ENCODE peak calls at places on chromosomes 13 and 19, in ten cellular contexts. S is H9; Q is endothelial cell of umbilical vein; Z is PC-3; R is Peyer's patch; B is naive thymus-derived CD4-positive, alpha-beta T cell; L is aorta; Y is CD8-positive, alpha-beta T cell; O is colonic mucosa; W is upper lobe of right lung. M is an unnamed sample.

GRCh38 chr13:107459430-107459829 is 755.9 kb downstream of the LIG4 start:
- DNase-seq in S (no peak), Q (no peak), Z (no peak), R (no peak), B (no peak), L (no peak), Y (no peak), O (no peak), W (no peak), M (peak; percentile 81)

GRCh38 chr19:46350758-46351159 is 3.9 kb downstream of the PPP5C start:
- DNase-seq in S (no peak), Q (peak; percentile 63), Z (no peak), R (peak; percentile 50), B (no peak), L (peak; percentile 72), Y (no peak), O (no peak), W (peak; percentile 60), M (no peak)

GRCh38 chr13:31437975-31438374 is 238.2 kb downstream of the B3GLCT start:
- DNase-seq in S (no peak), Q (no peak), Z (no peak), R (no peak), B (no peak), L (no peak), Y (no peak), O (no peak), W (no peak), M (no peak)

GRCh38 chr19:45522010-45522941 is 15.0 kb downstream of the VASP start:
- DNase-seq in S (no peak), Q (no peak), Z (no peak), R (no peak), B (no peak), L (no peak), Y (no peak), O (no peak), W (no peak), M (no peak)

GRCh38 chr19:37127999-37128820 is 44.3 kb downstream of the ZNF585A start:
- DNase-seq in S (no peak), Q (no peak), Z (no peak), R (no peak), B (no peak), L (no peak), Y (no peak), O (no peak), W (no peak), M (no peak)

GRCh38 chr19:44757057-44757734 is 8.7 kb downstream of the BCL3 start:
- DNase-seq in S (no peak), Q (no peak), Z (no peak), R (no peak), B (no peak), L (peak; percentile 91), Y (no peak), O (no peak), W (peak; percentile 75), M (peak; percentile 91)

GRCh38 chr13:29140277-29140676 is 320.1 kb downstream of the MTUS2 start:
- DNase-seq in S (no peak), Q (no peak), Z (no peak), R (no peak), B (no peak), L (peak; percentile 75), Y (no peak), O (no peak), W (no peak), M (peak; percentile 53)

GRCh38 chr19:14005381-14006084 is 587 bp downstream of the RFX1 start:
- DNase-seq in S (peak; percentile 90), Q (peak; percentile 87), Z (peak; percentile 91), R (peak; percentile 96), B (peak; percentile 95), L (peak; percentile 98), Y (peak; percentile 91), O (peak; percentile 94), W (peak; percentile 96), M (peak; percentile 94)

GRCh38 chr13:23506821-23507210 is 63.4 kb upstream of the TNFRSF19 start:
- DNase-seq in S (no peak), Q (no peak), Z (peak; percentile 17), R (no peak), B (no peak), L (no peak), Y (no peak), O (no peak), W (no peak), M (peak; percentile 81)

GRCh38 chr19:29121684-29122083 is 91.3 kb downstream of the UQCRFS1 start:
- DNase-seq in S (peak; percentile 72), Q (no peak), Z (no peak), R (no peak), B (no peak), L (no peak), Y (no peak), O (no peak), W (no peak), M (peak; percentile 6)

GRCh38 chr13:91907398-91907797 is 509.0 kb downstream of the GPC5 start:
- DNase-seq in S (no peak), Q (peak; percentile 40), Z (no peak), R (no peak), B (no peak), L (no peak), Y (no peak), O (no peak), W (no peak), M (no peak)

GRCh38 chr19:39379865-39380399 is 11.0 kb downstream of the PAF1 start:
- DNase-seq in S (no peak), Q (no peak), Z (no peak), R (no peak), B (no peak), L (no peak), Y (no peak), O (no peak), W (no peak), M (no peak)

DNA sequence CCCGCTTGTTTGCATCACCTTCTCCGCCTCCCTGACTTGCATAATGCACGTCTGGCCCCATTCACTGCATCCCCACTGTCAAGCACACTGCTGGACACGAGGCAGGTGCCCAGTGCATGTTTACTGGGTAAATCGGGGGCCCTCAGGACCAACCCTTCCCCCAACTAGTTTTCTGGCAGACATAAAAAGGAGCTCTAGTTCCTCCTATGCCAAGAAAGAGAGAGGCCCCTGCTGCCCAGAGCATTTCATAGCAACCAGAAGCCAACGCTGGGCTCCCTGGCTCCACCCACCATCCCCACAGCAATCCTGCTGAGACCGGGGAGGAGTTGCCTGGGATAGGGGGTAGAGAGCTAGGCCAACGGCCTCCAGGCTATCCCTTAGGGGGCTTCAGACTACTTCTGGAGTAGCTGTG is 23.2 kb downstream of the ANKRD27 start:
- DNase-seq in S (peak; percentile 85), Q (no peak), Z (no peak), R (no peak), B (no peak), L (no peak), Y (no peak), O (peak; percentile 37), W (no peak), M (peak; percentile 70)
- H3K27ac ChIP-seq in S (no peak overlapping the region), Q (no peak overlapping the region), Z (no peak overlapping the region), R (no peak overlapping the region), B (no peak overlapping the region), L (no peak overlapping the region), Y (no peak overlapping the region), O (no peak overlapping the region), W (no peak overlapping the region), M (no peak overlapping the region)

DNA sequence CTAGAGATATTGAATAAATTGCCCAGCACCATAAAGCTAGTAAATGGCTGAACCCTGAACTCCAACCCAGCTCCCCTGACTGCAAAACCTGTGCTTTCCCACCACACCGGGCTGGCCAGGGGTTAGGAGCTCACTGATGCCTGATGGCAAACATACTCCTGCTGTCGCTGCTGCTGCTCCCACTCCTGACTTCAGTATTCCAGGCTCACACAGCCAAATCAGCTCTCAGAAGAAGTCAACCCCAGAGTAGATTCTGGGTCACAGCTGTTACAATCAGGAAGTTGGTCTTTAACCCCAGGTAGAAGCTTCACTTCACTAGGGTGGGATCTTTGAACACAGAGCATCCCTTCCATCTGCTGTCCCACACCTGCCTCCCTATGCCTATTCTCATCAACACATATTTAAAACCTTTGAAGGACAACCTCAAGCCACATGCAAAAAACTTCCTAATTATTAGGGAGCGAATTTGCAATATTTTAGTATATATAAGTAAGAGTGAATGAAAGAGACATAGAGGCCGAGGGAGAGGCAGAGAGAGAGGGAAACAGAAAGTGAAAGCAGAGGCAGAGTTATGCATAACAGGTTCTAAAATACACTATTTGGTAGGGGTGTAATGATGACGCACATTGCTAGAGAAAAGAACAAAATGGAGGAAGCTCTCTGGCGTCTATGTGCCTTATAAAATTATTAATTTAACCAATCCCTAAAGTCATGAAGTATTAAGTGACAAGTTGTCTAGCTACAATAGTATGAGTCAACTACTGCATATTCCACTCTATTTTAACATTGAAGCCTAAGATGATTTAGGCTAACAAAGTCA is 99.4 kb upstream of the SERP2 start:
- DNase-seq in S (no peak), Q (peak; percentile 31), Z (peak; percentile 47), R (no peak), B (no peak), L (no peak), Y (peak; percentile 6), O (no peak), W (no peak), M (peak; percentile 52)
- H3K4me1 ChIP-seq in S (no peaks in the 10 kb centered on the region), Q (peaks cover 10% of the 10 kb centered on the region), Z (peaks cover 43% of the 10 kb centered on the region), R (peaks cover 4% of the 10 kb centered on the region), B (peaks cover 26% of the 10 kb centered on the region), L (peaks cover 11% of the 10 kb centered on the region), Y (peaks cover 35% of the 10 kb centered on the region), O (no peaks in the 10 kb centered on the region), W (peaks cover 36% of the 10 kb centered on the region), M (peaks cover 37% of the 10 kb centered on the region)

GRCh38 chr13:50380905-50381304 is 365.7 kb downstream of the KCNRG start:
- DNase-seq in S (no peak), Q (no peak), Z (no peak), R (no peak), B (no peak), L (no peak), Y (no peak), O (no peak), W (no peak), M (no peak)
- H3K27ac ChIP-seq in S (no peak overlapping the region), Q (no peak overlapping the region), Z (no peak overlapping the region), R (no peak overlapping the region), B (no peak overlapping the region), L (no peak overlapping the region), Y (no peak overlapping the region), O (no peak overlapping the region), W (no peak overlapping the region), M (no peak overlapping the region)

GRCh38 chr19:55250262-55251036 is 8.4 kb downstream of the PPP6R1 start:
- DNase-seq in S (no peak), Q (no peak), Z (no peak), R (no peak), B (no peak), L (no peak), Y (no peak), O (no peak), W (peak; percentile 63), M (no peak)

GRCh38 chr19:55252760-55253159 is 6.1 kb downstream of the PPP6R1 start:
- DNase-seq in S (no peak), Q (no peak), Z (no peak), R (no peak), B (no peak), L (no peak), Y (no peak), O (no peak), W (no peak), M (no peak)

GRCh38 chr19:55249841-55250240 is 9.0 kb downstream of the PPP6R1 start:
- DNase-seq in S (no peak), Q (no peak), Z (no peak), R (no peak), B (no peak), L (no peak), Y (no peak), O (no peak), W (no peak), M (no peak)

GRCh38 chr19:55253264-55253663 is 5.6 kb downstream of the PPP6R1 start:
- DNase-seq in S (no peak), Q (no peak), Z (no peak), R (no peak), B (no peak), L (no peak), Y (no peak), O (no peak), W (no peak), M (no peak)

GRCh38 chr19:55251296-55252081 is 7.3 kb downstream of the PPP6R1 start:
- DNase-seq in S (no peak), Q (peak; percentile 20), Z (peak; percentile 87), R (no peak), B (no peak), L (no peak), Y (peak; percentile 39), O (peak; percentile 76), W (no peak), M (no peak)
- H3K4me1 ChIP-seq in S (peaks cover 8% of the 10 kb centered on the region), Q (peaks cover 47% of the 10 kb centered on the region), Z (peaks cover 73% of the 10 kb centered on the region), R (no peaks in the 10 kb centered on the region), B (peaks cover 80% of the 10 kb centered on the region), L (no peaks in the 10 kb centered on the region), Y (peaks cover 86% of the 10 kb centered on the region), O (peaks cover 21% of the 10 kb centered on the region), W (peaks cover 44% of the 10 kb centered on the region), M (peaks cover 9% of the 10 kb centered on the region)

M was measured in cardiac muscle cell.